ENCODE peak calls at places on chromosomes 7 and 10, in six cellular contexts. A is stimulated activated CD4-positive, alpha-beta T cell treated with anti-CD3 and anti-CD28 coated beads, Interleukin-15, amount 100 ng/mL, for 1 hour; I is neuronal stem cell; U is stimulated activated naive B cell treated with anti-CD40 and anti-IgM and Interleukin-4, amounts not matched to agents 10 μg/mL and 1 μg/mL and 100 μg/mL, for 72 hours; E is progenitor cell of endocrine pancreas; K is glutamatergic neuron. Y is an unnamed sample.

GRCh38 chr7:80445351-80445750 is 66.5 kb downstream of the GNAT3 start:
- DNase-seq in K (no peak), A (no peak), U (no peak), I (no peak), E (no peak), Y (no peak)

GRCh38 chr7:51260516-51260915 is 56.1 kb downstream of the COBL start:
- DNase-seq in U (no peak), E (no peak), K (no peak), A (no peak), I (no peak), Y (no peak)

GRCh38 chr10:34370121-34370520 is 445.0 kb downstream of the PARD3 start:
- DNase-seq in E (no peak), U (no peak), K (no peak), I (no peak), A (no peak), Y (no peak)

GRCh38 chr10:17644485-17644964 is 574 bp downstream of the STAM start:
- DNase-seq in A (no peak), U (no peak), E (no peak), K (peak; percentile 59), I (no peak), Y (no peak)

GRCh38 chr7:1455241-1455939 is 3.9 kb downstream of the MICALL2 start:
- DNase-seq in I (no peak), E (no peak), A (no peak), K (no peak), U (no peak), Y (peak; percentile 37)

GRCh38 chr10:70169661-70170364 is 501 bp downstream of the SAR1A start:
- DNase-seq in K (no peak), E (no peak), U (no peak), A (no peak), I (peak; percentile 50), Y (no peak)

GRCh38 chr7:16465469-16466086 is at the start of gene SOSTDC1:
- DNase-seq in I (peak; percentile 31), U (no peak), A (no peak), E (no peak), K (no peak), Y (no peak)

GRCh38 chr7:144384071-144384470 is 19.4 kb downstream of the NOBOX start:
- DNase-seq in I (no peak), E (no peak), U (no peak), K (no peak), A (no peak), Y (no peak)

GRCh38 chr7:134452419-134452827 is 6.5 kb downstream of the AKR1B1 start:
- DNase-seq in I (peak; percentile 4), U (no peak), A (no peak), K (no peak), E (no peak), Y (no peak)

Y was measured in endothelial cell.